ENCODE peak calls at places on chromosomes 16 and 17, in eight cellular contexts. H is transverse colon, V is suprapubic skin, X is K562, M is upper lobe of left lung, N is breast epithelium, F is GM12878, W is stomach. B is an unnamed sample.

GRCh38 chr17:37541880-37542675 is 52.4 kb downstream of the DUSP14 start:
- DNase-seq in H (no peak), V (no peak), X (no peak), M (no peak), N (no peak), F (no peak), W (no peak), B (no peak)

GRCh38 chr16:81511371-81511770 is 66.8 kb downstream of the CMIP start:
- DNase-seq in H (no peak), V (no peak), X (no peak), M (no peak), N (no peak), F (no peak), W (no peak), B (no peak)

GRCh38 chr17:43579570-43580140 is 33.5 kb upstream of the ETV4 start:
- DNase-seq in H (no peak), V (no peak), X (no peak), M (no peak), N (no peak), F (no peak), W (no peak), B (no peak)

GRCh38 chr16:66007717-66008116 is 358.8 kb upstream of the CDH5 start:
- DNase-seq in H (no peak), V (no peak), X (no peak), M (no peak), N (no peak), F (no peak), W (no peak), B (no peak)

GRCh38 chr17:17904171-17905035 is 67.6 kb upstream of the SREBF1 start:
- DNase-seq in H (no peak), V (no peak), X (no peak), M (no peak), N (no peak), F (no peak), W (no peak), B (no peak)

GRCh38 chr16:16857012-16857411 is 478.1 kb downstream of the NPIPA7 start:
- DNase-seq in H (no peak), V (no peak), X (no peak), M (no peak), N (no peak), F (no peak), W (no peak), B (no peak)

GRCh38 chr16:53094013-53094630 is 39.3 kb downstream of the CHD9 start:
- DNase-seq in H (peak), V (peak), X (peak), M (peak), N (peak), F (peak), W (peak), B (peak)

GRCh38 chr17:67105213-67105612 is 60.9 kb downstream of the CACNG1 start:
- DNase-seq in H (no peak), V (no peak), X (no peak), M (no peak), N (no peak), F (no peak), W (no peak), B (no peak)

GRCh38 chr17:78484300-78485159 is 92.7 kb downstream of the DNAH17 start:
- DNase-seq in H (peak), V (no peak), X (peak), M (peak), N (no peak), F (no peak), W (peak), B (no peak)

GRCh38 chr16:10088380-10088793 is 93.8 kb downstream of the GRIN2A start:
- DNase-seq in H (no peak), V (no peak), X (no peak), M (no peak), N (no peak), F (no peak), W (no peak), B (no peak)

GRCh38 chr17:62626719-62627218 is 701 bp upstream of the MRC2 start:
- DNase-seq in H (no peak), V (no peak), X (no peak), M (no peak), N (no peak), F (no peak), W (no peak), B (no peak)

GRCh38 chr17:42120161-42121065 is 754 bp downstream of the KAT2A start:
- DNase-seq in H (no peak), V (no peak), X (peak), M (no peak), N (no peak), F (no peak), W (no peak), B (no peak)

GRCh38 chr16:14399397-14400284 is 230.4 kb downstream of the PARN start:
- DNase-seq in H (no peak), V (peak), X (no peak), M (no peak), N (no peak), F (peak), W (no peak), B (no peak)

GRCh38 chr17:28347261-28347891 is 10.0 kb downstream of the POLDIP2 start:
- DNase-seq in H (no peak), V (no peak), X (no peak), M (no peak), N (no peak), F (no peak), W (peak), B (no peak)
- TF ChIP-seq POLR2AphosphoS5 in H (no peak), V (no peak), X (no peak), M (no peak), N (no peak), F (no peak), W (no peak), B (no peak)

GRCh38 chr17:81579821-81580321 is 27.7 kb upstream of the FAAP100 start:
- DNase-seq in H (no peak), V (no peak), X (peak), M (no peak), N (no peak), F (no peak), W (no peak), B (no peak)
- H3K27ac ChIP-seq in H (no peak), V (no peak), X (peak), M (no peak), N (no peak), F (no peak), W (no peak), B (no peak)

DNA sequence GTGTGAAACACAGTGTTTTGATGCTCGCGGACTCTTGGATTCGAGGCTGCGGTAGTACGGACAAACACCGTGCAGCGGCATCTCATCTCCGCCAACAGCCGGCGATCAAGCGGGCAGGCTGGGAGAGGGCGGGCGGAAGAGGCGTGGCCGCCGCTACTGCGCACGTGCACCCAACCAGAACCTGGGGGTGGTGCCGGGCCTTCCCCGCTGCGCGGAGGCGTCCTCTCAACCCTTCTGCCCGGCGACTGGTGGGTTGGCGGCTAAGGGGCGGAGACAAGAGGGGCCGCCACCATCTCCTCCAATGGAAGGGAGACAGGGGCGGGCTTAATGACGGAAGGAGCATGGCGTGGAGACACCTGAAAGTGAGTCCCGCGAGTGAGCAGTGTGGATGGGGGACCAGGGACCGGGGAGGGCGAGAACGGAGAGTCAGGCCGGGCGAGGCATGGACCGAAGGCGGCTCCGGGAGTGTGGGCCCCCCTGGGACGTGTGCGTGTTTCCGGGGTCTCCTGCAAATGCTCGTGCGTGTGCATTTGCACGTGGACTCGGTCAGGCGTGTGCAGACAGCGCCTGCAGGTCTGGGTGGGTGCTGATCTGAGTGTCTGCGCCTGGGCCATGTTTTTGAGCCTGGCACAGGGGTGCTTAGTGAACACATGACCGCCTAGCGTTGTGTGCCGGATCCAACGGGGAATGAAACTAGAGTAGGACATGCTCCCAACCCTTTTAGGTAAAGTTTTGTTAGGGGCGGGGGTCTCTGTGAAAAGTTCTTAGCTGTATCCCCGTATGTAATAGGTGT is at the start of gene DHODH:
- DNase-seq in H (peak), V (peak), X (peak), M (peak), N (peak), F (peak), W (peak), B (peak)
- TF ChIP-seq POLR2A in H (peak), V (no peak), X (peak), M (no peak), N (no peak), F (peak), W (no peak), B (peak)

GRCh38 chr16:1401061-1401757 is 13.3 kb downstream of the UNKL start:
- DNase-seq in H (no peak), V (no peak), X (no peak), M (peak), N (no peak), F (no peak), W (no peak), B (no peak)
- TF ChIP-seq POLR2AphosphoS5 in H (no peak), V (no peak), X (no peak), M (no peak), N (no peak), F (no peak), W (no peak), B (no peak)

GRCh38 chr17:31674717-31675349 is 184.2 kb downstream of the COPRS start:
- DNase-seq in H (no peak), V (no peak), X (no peak), M (no peak), N (no peak), F (no peak), W (no peak), B (no peak)
- H3K27ac ChIP-seq in H (no peak), V (no peak), X (no peak), M (no peak), N (no peak), F (no peak), W (no peak), B (no peak)

GRCh38 chr17:40321502-40322416 is 12.8 kb downstream of the RARA start:
- DNase-seq in H (peak), V (peak), X (peak), M (peak), N (no peak), F (no peak), W (peak), B (no peak)
- TF ChIP-seq POLR2A in H (no peak), V (no peak), X (no peak), M (no peak), N (no peak), F (no peak), W (no peak), B (no peak)

GRCh38 chr16:31130899-31131298 is 4.6 kb downstream of the PRSS8 start:
- DNase-seq in H (peak), V (no peak), X (no peak), M (peak), N (peak), F (no peak), W (peak), B (peak)
- TF ChIP-seq POLR2AphosphoS5 in H (peak), V (peak), X (no peak), M (peak), N (peak), F (no peak), W (peak), B (peak)

DNA sequence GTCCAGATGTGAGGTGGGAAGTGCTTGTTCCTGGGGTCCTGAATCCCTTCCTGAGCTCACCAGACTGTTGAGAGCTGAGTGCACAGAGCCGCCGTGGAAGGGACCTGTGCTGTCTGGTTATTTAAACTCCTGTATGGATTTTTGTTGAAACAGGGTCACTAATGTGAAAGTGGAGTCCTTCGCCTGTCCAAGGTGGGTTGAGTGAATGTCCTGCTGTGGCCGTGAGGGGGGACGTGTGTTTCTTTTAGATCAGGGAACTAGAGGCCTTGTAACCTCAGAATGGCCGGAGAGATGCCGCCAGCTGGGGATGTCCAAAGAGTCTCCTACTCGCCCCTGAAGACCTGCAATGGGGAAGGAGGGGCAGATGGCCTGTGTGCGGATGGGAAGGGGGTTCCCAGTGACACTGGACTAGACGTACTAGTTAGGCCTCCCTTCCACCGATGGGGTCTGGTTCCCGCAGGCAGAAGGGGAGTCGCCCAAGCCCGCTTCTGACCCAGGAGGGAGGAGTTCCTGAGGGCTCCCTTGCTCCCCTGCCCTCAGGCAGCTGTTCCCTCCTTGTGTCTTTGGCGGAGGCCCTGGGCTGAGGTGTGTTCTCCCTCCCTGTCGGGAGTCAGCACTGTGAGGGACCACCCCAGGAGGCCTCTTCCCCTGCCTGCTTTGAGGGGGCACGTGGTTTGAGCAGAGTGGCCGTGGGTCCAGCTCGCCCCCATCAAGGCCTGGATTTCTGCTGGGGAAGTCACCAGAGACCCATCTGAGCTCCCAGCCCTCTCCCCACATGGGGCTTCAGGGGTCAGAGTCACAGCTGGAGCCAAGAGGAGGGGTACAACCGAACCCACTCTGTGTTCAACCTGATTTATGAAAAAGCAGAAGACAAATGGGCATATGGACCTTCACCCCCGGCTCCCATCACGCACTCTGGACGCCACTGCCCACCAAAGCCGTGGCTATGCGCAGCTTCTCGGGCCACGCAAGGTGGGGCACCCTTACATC is 30.9 kb downstream of the OR1D5 start:
- DNase-seq in H (no peak), V (no peak), X (no peak), M (no peak), N (no peak), F (no peak), W (no peak), B (no peak)
- H3K27ac ChIP-seq in H (no peak), V (no peak), X (no peak), M (no peak), N (no peak), F (no peak), W (no peak), B (no peak)